ENCODE peak calls at places on chromosome 1, in five cellular contexts. One of them, this sample, is unnamed.

GRCh38 chr1:208242186-208242585 is 2.0 kb downstream of the PLXNA2 start:
- DNase-seq in IMR-90: no peak
- DNase-seq in neuronal stem cell: no peak
- DNase-seq in H9: no peak
- DNase-seq in mesendoderm: no peak
- DNase-seq in this sample: no peak

GRCh38 chr1:109649380-109649987 is 6.4 kb upstream of the GSTM4 start:
- DNase-seq in IMR-90: peak
- DNase-seq in neuronal stem cell: no peak
- DNase-seq in H9: no peak
- DNase-seq in mesendoderm: no peak
- DNase-seq in this sample: peak

GRCh38 chr1:212219679-212220463 is 65.3 kb upstream of the PPP2R5A start:
- DNase-seq in IMR-90: peak
- DNase-seq in neuronal stem cell: no peak
- DNase-seq in H9: no peak
- DNase-seq in mesendoderm: peak
- DNase-seq in this sample: peak

GRCh38 chr1:93304716-93305138 is 41.0 kb upstream of the DR1 start:
- DNase-seq in IMR-90: peak
- DNase-seq in neuronal stem cell: peak
- DNase-seq in H9: no peak
- DNase-seq in mesendoderm: peak
- DNase-seq in this sample: peak

GRCh38 chr1:179860667-179861066 is 16.9 kb downstream of the TOR1AIP2 start:
- DNase-seq in IMR-90: no peak
- DNase-seq in neuronal stem cell: no peak
- DNase-seq in H9: no peak
- DNase-seq in mesendoderm: no peak
- DNase-seq in this sample: no peak

GRCh38 chr1:230855886-230856285 is 12.4 kb downstream of the C1orf198 start:
- DNase-seq in IMR-90: peak
- DNase-seq in neuronal stem cell: no peak
- DNase-seq in H9: no peak
- DNase-seq in mesendoderm: peak
- DNase-seq in this sample: no peak

GRCh38 chr1:185441608-185442007 is 124.6 kb upstream of the IVNS1ABP start:
- DNase-seq in IMR-90: peak
- DNase-seq in neuronal stem cell: no peak
- DNase-seq in H9: no peak
- DNase-seq in mesendoderm: no peak
- DNase-seq in this sample: peak

GRCh38 chr1:151711940-151712339 is 4.7 kb downstream of the CELF3 start:
- DNase-seq in IMR-90: no peak
- DNase-seq in neuronal stem cell: no peak
- DNase-seq in H9: no peak
- DNase-seq in mesendoderm: peak
- DNase-seq in this sample: no peak

GRCh38 chr1:219179293-219179692 is 5.6 kb downstream of the LYPLAL1 start:
- DNase-seq in IMR-90: peak
- DNase-seq in neuronal stem cell: no peak
- DNase-seq in H9: no peak
- DNase-seq in mesendoderm: no peak
- DNase-seq in this sample: no peak

GRCh38 chr1:54053745-54054437 is 483 bp downstream of the TCEANC2 start:
- DNase-seq in IMR-90: peak
- DNase-seq in neuronal stem cell: no peak
- DNase-seq in H9: no peak
- DNase-seq in mesendoderm: no peak
- DNase-seq in this sample: no peak

GRCh38 chr1:54051936-54052469 is 1.0 kb downstream of the TMEM59 start:
- DNase-seq in IMR-90: no peak
- DNase-seq in neuronal stem cell: no peak
- DNase-seq in H9: no peak
- DNase-seq in mesendoderm: peak
- DNase-seq in this sample: no peak

GRCh38 chr1:54054438-54054749 is 986 bp downstream of the TCEANC2 start:
- DNase-seq in IMR-90: no peak
- DNase-seq in neuronal stem cell: no peak
- DNase-seq in H9: no peak
- DNase-seq in mesendoderm: peak
- DNase-seq in this sample: no peak

GRCh38 chr1:54052934-54053744 is at the start of the genes TCEANC2 and TMEM59:
- DNase-seq in IMR-90: peak
- DNase-seq in neuronal stem cell: peak
- DNase-seq in H9: peak
- DNase-seq in mesendoderm: peak
- DNase-seq in this sample: peak

GRCh38 chr1:54052470-54052933 is 502 bp downstream of the TMEM59 start:
- DNase-seq in IMR-90: peak
- DNase-seq in neuronal stem cell: peak
- DNase-seq in H9: peak
- DNase-seq in mesendoderm: peak
- DNase-seq in this sample: peak
- H2BK5ac ChIP-seq in IMR-90: peak
- H2BK5ac ChIP-seq in neuronal stem cell: peak
- H2BK5ac ChIP-seq in H9: peak
- H2BK5ac ChIP-seq in mesendoderm: no peak
- H2BK5ac ChIP-seq in this sample: peak

GRCh38 chr1:33848205-33848604 is 15.7 kb upstream of the HMGB4 start:
- DNase-seq in IMR-90: no peak
- DNase-seq in neuronal stem cell: no peak
- DNase-seq in H9: no peak
- DNase-seq in mesendoderm: peak
- DNase-seq in this sample: no peak

GRCh38 chr1:33854091-33854490 is 9.8 kb upstream of the HMGB4 start:
- DNase-seq in IMR-90: no peak
- DNase-seq in neuronal stem cell: no peak
- DNase-seq in H9: no peak
- DNase-seq in mesendoderm: no peak
- DNase-seq in this sample: no peak

GRCh38 chr1:33852711-33853110 is 11.2 kb upstream of the HMGB4 start:
- DNase-seq in IMR-90: no peak
- DNase-seq in neuronal stem cell: no peak
- DNase-seq in H9: no peak
- DNase-seq in mesendoderm: no peak
- DNase-seq in this sample: no peak

GRCh38 chr1:33846861-33847260 is 17.0 kb upstream of the HMGB4 start:
- DNase-seq in IMR-90: no peak
- DNase-seq in neuronal stem cell: no peak
- DNase-seq in H9: no peak
- DNase-seq in mesendoderm: no peak
- DNase-seq in this sample: no peak

DNA sequence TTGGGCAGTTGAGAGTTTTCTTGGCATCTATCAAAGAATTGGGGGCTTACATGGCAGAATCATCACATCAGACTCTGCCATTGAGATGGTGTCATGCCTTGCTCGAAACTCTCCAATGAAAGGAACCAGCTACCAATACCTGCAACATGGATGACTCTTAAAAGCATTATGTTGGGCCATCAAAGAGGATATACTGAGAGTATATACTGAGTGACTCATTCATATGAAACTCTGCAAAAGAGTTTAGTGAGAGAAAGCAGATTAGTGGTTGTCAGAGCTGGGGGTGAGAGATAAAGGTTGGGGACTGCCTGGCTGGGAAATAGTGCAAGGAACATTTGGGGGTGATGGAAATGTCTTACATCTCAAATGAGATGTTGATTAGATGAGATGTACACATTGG is 14.7 kb upstream of the HMGB4 start:
- DNase-seq in IMR-90: no peak
- DNase-seq in neuronal stem cell: no peak
- DNase-seq in H9: no peak
- DNase-seq in mesendoderm: no peak
- DNase-seq in this sample: no peak
- H3K18ac ChIP-seq in IMR-90: no peak
- H3K18ac ChIP-seq in neuronal stem cell: no peak
- H3K18ac ChIP-seq in H9: no peak
- H3K18ac ChIP-seq in mesendoderm: peak
- H3K18ac ChIP-seq in this sample: no peak

DNA sequence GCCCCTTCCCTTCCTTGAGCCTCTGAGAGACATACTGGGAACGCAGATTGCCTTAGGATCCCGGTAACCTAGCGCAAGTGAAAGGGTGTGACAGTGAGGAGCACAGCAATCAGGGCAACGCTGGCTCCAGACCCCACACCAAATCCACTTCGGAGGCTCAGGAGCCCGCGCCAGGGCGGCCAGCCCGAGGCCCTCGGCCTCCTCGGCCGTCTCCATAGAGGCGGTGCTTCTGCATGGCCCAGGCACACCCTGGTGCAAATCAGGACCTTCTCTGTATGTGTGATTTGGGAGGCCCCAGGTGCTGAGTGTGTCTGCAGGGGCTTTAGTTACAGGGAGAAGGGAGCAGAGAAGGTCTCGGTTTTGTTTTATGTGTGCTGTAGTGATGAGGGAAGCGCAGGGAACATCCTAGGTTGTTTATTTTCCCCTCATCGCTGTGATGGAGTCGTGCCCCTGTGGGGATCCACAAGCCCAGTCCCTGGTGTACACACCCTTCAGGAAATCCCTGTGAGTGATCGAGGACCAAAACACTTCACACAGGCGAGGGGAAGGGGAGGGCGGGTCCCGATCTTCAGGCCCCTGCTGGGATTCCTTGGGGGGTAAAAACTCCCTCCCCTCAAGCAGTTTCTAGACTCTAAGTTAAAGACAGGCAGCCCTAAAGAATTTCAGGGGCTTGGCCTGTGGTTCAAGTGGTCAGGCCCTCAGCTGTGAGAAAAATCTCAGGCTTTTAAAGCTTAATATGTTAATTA is 9.4 kb downstream of the KIAA1614 start:
- DNase-seq in IMR-90: no peak
- DNase-seq in neuronal stem cell: no peak
- DNase-seq in H9: no peak
- DNase-seq in mesendoderm: no peak
- DNase-seq in this sample: no peak
- H2BK5ac ChIP-seq in IMR-90: no peak
- H2BK5ac ChIP-seq in neuronal stem cell: peak
- H2BK5ac ChIP-seq in H9: no peak
- H2BK5ac ChIP-seq in mesendoderm: no peak
- H2BK5ac ChIP-seq in this sample: no peak

DNA sequence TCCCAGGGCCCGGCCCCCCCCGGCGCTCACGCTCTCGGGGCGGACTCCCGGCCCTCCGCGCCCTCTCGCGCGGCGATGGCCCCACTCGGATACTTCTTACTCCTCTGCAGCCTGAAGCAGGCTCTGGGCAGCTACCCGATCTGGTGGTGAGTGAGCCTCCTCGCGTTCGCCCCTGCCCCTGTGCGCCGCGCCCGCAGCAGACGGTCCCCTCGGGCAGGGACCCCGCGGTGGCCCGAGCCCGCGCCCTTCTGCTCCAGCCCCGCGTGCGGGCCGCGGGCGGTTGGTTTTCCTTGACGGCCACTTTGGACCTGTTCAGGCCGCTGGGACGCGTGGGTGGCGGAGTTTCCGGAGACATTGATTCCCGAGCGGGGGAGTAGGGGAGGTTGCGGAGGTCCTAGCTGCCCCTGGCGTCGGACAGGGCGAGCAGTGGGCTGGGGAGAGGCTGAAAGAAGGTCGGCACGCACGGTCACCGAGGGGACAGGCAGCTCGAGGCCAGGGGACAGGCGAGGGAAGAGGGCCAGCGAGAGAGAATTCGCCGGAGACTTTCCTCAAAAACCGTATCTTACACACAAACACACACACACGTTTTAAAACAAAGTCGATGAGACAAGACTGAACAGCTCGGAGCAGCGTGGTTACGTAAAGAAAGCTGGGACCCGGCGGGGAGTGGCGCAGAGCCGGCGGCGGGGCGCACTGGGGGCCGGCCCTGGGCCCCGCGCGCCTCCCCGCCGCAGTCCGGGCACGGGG is 429 bp downstream of the WNT3A start:
- DNase-seq in IMR-90: no peak
- DNase-seq in neuronal stem cell: no peak
- DNase-seq in H9: no peak
- DNase-seq in mesendoderm: peak
- DNase-seq in this sample: no peak
- H3K18ac ChIP-seq in IMR-90: no peak
- H3K18ac ChIP-seq in neuronal stem cell: peak
- H3K18ac ChIP-seq in H9: no peak
- H3K18ac ChIP-seq in mesendoderm: no peak
- H3K18ac ChIP-seq in this sample: no peak

DNA sequence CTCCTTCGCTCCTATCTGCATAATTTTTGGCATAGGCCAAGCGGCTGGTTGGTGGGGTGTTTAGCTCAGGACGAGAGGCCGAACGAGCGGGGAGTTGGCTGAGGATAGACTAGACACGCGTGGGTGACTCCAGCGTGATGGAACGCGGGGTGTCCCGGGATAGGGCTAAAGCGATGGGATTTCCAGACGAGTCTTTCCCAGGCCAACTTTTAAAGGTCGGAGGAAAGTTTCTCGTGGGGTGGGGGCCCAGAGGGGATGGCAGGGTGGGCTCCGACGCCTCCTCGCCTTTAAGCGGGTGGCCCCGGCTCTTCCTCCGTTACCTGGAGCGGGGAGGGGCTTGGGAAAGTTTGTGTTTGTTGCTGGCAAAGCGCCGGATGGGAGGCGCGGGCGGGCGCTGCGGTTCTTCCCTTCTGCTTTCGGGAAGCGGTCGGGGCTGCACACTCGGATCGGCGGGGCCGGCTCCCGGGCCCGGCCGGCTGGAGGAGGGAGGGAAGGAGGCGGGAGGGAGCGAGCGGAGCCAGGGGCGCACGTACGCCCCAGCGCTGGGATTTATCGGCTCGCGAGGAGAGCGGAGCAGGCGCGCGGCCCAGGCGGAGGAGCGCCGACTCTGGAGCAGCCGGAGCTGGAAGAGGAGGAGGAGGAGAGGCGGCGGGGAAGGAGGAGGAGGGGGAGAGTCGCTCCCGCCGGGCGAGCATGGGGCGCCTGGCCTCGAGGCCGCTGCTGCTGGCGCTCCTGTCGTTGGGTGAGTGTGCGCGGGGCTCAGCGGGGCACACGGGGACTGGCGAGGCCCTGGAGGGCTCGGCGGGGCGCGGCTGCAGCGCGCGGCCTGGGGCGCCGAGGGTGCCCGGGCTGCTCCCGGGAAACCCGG is at the start of gene PTGFRN:
- DNase-seq in IMR-90: peak
- DNase-seq in neuronal stem cell: peak
- DNase-seq in H9: peak
- DNase-seq in mesendoderm: peak
- DNase-seq in this sample: peak
- H2BK5ac ChIP-seq in IMR-90: no peak
- H2BK5ac ChIP-seq in neuronal stem cell: peak
- H2BK5ac ChIP-seq in H9: no peak
- H2BK5ac ChIP-seq in mesendoderm: peak
- H2BK5ac ChIP-seq in this sample: peak

This sample was measured in mesenchymal stem cell.